ENCODE peak calls at places on chromosomes 2 and 18, in five cellular contexts. G is IMR-90, L is GM23248, R is fibroblast of lung, J is HCT116. Z is an unnamed sample.

GRCh38 chr2:46294185-46294836 is 2.9 kb upstream of the EPAS1 start:
- DNase-seq in R (no peak), J (no peak), G (no peak), L (peak), Z (no peak)

GRCh38 chr18:24986611-24987270 is 365.2 kb downstream of the ZNF521 start:
- DNase-seq in G (peak), J (no peak), R (peak), L (peak), Z (no peak)

GRCh38 chr2:96924775-96925747 is 55.2 kb upstream of the SEMA4C start:
- DNase-seq in R (no peak), G (no peak), J (no peak), L (no peak), Z (no peak)

GRCh38 chr2:222623756-222624309 is 32.1 kb downstream of the FARSB start:
- DNase-seq in J (no peak), G (no peak), L (no peak), R (no peak), Z (no peak)

GRCh38 chr2:160376576-160376975 is 117.0 kb downstream of the RBMS1 start:
- DNase-seq in G (peak), L (peak), R (peak), J (no peak), Z (no peak)

GRCh38 chr2:189164732-189165131 is 14.8 kb downstream of the COL5A2 start:
- DNase-seq in R (peak), L (peak), J (no peak), G (peak), Z (no peak)

GRCh38 chr2:83827618-83828017 is 631.5 kb downstream of the SUCLG1 start:
- DNase-seq in L (no peak), G (no peak), R (no peak), J (no peak), Z (no peak)

GRCh38 chr2:26438926-26439325 is 37.2 kb downstream of the DRC1 start:
- DNase-seq in L (peak), G (no peak), J (no peak), R (peak), Z (no peak)

GRCh38 chr2:152254486-152254885 is 78.9 kb upstream of the STAM2 start:
- DNase-seq in J (no peak), G (no peak), R (no peak), L (no peak), Z (no peak)

GRCh38 chr2:48914477-48915077 is 159.1 kb upstream of the LHCGR start:
- DNase-seq in R (no peak), L (no peak), J (no peak), G (no peak), Z (no peak)

GRCh38 chr2:105405291-105405690 is 6.4 kb upstream of the FHL2 start:
- DNase-seq in J (no peak), L (peak), R (peak), G (peak), Z (no peak)

GRCh38 chr2:190578158-190579057 is 43.9 kb upstream of the NEMP2 start:
- DNase-seq in L (peak), G (no peak), R (peak), J (peak), Z (no peak)

GRCh38 chr2:82636411-82637020 is 1822.6 kb downstream of the SUCLG1 start:
- DNase-seq in R (no peak), L (no peak), J (no peak), G (no peak), Z (no peak)

GRCh38 chr2:146523218-146523617 is 1321.6 kb upstream of the ACVR2A start:
- DNase-seq in J (no peak), L (peak), R (peak), G (peak), Z (no peak)

GRCh38 chr2:26469092-26469710 is 8.7 kb downstream of the OTOF start:
- DNase-seq in R (peak), G (peak), L (peak), J (peak), Z (peak)

GRCh38 chr2:119730598-119731278 is 29.0 kb upstream of the PTPN4 start:
- DNase-seq in G (no peak), R (peak), J (no peak), L (no peak), Z (peak)

GRCh38 chr2:101388232-101388631 is 929 bp upstream of the CREG2 start:
- DNase-seq in L (peak), J (no peak), R (peak), G (peak), Z (peak)

GRCh38 chr18:13126966-13127598 is 91.5 kb upstream of the LDLRAD4 start:
- DNase-seq in G (no peak), J (no peak), L (no peak), R (no peak), Z (no peak)

GRCh38 chr2:226873826-226874225 is 38.0 kb downstream of the RHBDD1 start:
- DNase-seq in R (no peak), L (no peak), J (no peak), G (no peak), Z (no peak)

GRCh38 chr18:48238636-48239035 is 170.5 kb downstream of the ZBTB7C start:
- DNase-seq in G (no peak), R (no peak), L (no peak), J (no peak), Z (no peak)

GRCh38 chr2:156908825-156909224 is 348.7 kb upstream of the GALNT5 start:
- DNase-seq in G (peak), L (peak), R (peak), J (no peak), Z (no peak)

GRCh38 chr2:105597831-105598293 is 146.8 kb upstream of the NCK2 start:
- DNase-seq in R (peak), L (peak), J (no peak), G (no peak), Z (no peak)

GRCh38 chr18:48889115-48889941 is 61.4 kb downstream of the SMAD7 start:
- DNase-seq in J (no peak), R (no peak), L (no peak), G (no peak), Z (no peak)

GRCh38 chr18:75204978-75205759 is 3.8 kb downstream of the PTGR3 start:
- DNase-seq in L (no peak), R (no peak), J (no peak), G (peak), Z (no peak)

GRCh38 chr2:160292225-160292624 is 92.2 kb upstream of the ITGB6 start:
- DNase-seq in L (peak), R (no peak), J (no peak), G (peak), Z (no peak)

GRCh38 chr2:164560181-164560792 is 61.0 kb downstream of the GRB14 start:
- DNase-seq in J (peak), R (peak), L (peak), G (peak), Z (no peak)

GRCh38 chr18:47754311-47755101 is 176.0 kb downstream of the SMAD2 start:
- DNase-seq in J (peak), G (no peak), R (no peak), L (peak), Z (no peak)

GRCh38 chr2:23532311-23533013 is 147.5 kb downstream of the KLHL29 start:
- DNase-seq in L (no peak), R (no peak), G (no peak), J (no peak), Z (no peak)

GRCh38 chr18:62682396-62682795 is 32.9 kb upstream of the PHLPP1 start:
- DNase-seq in L (no peak), R (no peak), J (no peak), G (no peak), Z (no peak)

GRCh38 chr18:31066267-31066666 is 23.7 kb upstream of the DSC3 start:
- DNase-seq in J (no peak), G (no peak), R (no peak), L (no peak), Z (no peak)

GRCh38 chr2:160063895-160064577 is 1.6 kb upstream of the PLA2R1 start:
- DNase-seq in J (no peak), G (no peak), L (no peak), R (no peak), Z (no peak)

DNA sequence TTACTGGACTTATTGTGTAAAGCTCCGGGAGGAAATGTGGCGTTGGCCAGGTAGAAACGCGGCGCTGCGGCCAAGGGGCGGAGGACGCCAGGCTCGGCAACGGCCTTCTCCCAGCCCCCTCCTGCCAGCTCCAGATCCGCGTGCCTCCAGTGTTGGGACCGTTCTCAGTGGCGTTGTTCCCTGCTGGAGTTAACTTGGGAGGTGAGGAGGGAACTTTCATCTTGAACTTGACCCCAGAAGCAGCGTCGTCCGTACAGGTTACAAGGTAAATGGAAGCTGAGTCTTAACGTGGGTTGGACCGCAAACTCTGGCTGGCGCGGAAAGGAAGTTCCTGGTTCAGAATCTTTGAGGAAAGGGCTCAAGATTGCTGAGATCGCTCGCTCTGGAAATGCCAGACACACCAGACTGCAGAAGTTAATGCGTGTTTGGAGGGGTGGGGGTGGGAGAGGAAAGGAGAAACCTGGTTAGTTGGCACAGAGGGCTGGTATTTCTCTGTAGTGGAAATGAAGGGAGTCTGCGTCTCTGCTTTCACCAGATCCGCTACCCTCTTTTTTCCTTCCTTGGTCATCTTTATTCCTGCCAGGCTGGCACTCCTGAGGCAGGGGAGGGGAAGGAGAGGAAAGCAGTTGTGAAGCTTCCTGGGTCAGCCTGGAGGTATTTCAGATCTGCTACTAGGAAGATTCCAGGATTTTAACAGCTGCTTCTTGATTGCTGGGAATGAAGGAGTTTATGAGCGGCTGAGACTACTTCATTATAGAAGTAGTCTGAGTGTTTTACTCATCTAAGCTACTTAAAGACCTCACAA is 1.5 kb downstream of the TANC1 start:
- DNase-seq in R (peak), L (peak), G (peak), J (no peak), Z (no peak)
- H3K9ac ChIP-seq in R (peak), L (peak), G (peak), J (peak), Z (peak)

GRCh38 chr2:38417745-38418689 is 40.9 kb upstream of the ATL2 start:
- DNase-seq in G (no peak), J (no peak), R (peak), L (no peak), Z (no peak)
- H2AFZ ChIP-seq in G (no peak), J (no peak), R (no peak), L (no peak), Z (peak)

GRCh38 chr18:78151948-78152725 is 827.5 kb upstream of the SALL3 start:
- DNase-seq in J (no peak), R (no peak), G (no peak), L (no peak), Z (no peak)
- H3K9ac ChIP-seq in J (no peak), R (no peak), G (no peak), L (no peak), Z (no peak)

DNA sequence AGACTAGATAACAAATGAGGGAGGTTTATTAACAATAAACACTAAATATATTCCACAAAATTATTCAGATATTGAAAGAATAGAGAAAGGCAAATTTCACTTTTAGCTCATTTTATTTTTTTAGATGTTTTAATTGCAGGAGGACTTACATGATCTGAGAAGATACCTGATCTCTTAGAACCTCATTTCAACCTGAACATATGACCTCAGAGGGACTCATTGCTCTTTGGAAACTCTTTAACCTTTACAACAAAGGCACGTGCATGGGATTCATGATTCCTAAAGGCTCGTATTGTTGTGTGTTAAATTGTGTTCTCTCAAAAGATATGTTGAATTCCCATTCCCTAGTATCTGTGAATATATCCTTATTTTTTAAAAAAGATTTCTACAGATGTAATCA is 35.7 kb upstream of the ITGA4 start:
- DNase-seq in R (no peak), J (no peak), L (no peak), G (no peak), Z (no peak)
- H2AFZ ChIP-seq in R (no peak), J (no peak), L (no peak), G (no peak), Z (no peak)

GRCh38 chr2:233852056-233852455 is 2.3 kb downstream of the HJURP start:
- DNase-seq in G (no peak), R (no peak), J (no peak), L (no peak), Z (no peak)
- H3K9ac ChIP-seq in G (no peak), R (no peak), J (no peak), L (peak), Z (no peak)

DNA sequence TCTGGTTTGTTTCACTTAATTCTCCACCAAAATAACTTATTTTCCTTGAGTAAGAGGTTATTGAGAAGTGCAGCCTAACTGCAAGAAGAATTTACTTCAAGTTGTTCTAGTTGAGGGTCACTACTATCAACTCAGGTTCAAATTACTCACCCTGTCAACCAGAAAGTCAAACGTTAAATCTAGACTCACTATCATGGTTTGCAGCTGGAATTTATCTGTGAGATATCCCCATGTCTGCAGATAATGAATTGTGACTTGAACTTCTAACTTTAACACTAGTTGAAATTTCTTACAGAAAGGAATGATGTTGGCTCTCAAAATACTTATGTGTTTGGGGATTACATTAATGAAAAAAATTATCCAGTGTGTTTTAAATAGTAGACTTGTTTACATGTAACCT is 1145.7 kb upstream of the NXPH2 start:
- DNase-seq in R (no peak), J (no peak), G (no peak), L (no peak), Z (no peak)
- H2AFZ ChIP-seq in R (no peak), J (no peak), G (no peak), L (no peak), Z (no peak)

DNA sequence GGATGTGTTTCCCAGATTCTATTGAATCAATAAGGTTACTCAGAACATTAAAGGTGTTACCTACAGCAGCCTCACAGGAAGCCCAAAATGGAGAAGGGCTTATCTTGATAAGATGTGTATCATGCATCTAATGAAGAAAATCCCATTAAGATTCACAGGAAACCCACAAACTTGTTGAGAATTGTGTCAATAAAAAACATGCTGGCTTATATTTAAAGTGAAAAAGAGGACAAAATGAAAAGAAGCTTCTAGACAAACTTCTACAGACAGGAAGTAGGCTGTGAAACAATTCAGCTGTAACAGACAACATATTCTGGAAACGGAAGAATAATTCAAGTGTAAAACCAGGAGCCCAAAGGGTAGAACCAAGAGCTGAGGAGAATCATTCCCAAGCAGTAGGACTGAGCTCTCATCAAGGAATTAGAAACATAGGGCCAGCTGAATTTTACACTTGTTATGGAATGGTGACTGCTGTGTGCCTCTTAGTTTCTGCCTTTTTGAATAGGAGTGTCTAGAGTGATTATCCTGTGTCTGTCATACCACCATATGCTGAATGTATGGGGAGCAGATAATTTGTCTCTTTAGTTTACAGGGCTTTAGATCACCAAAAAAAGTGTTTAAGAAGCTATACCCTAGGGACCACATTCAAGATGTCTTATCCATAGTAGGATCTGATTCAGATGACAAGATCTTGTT is 9.6 kb downstream of the IMMT start:
- DNase-seq in L (no peak), R (no peak), G (no peak), J (no peak), Z (no peak)
- H3K9ac ChIP-seq in L (no peak), R (no peak), G (no peak), J (no peak), Z (no peak)